ENCODE peak calls at places on chromosomes 12 and 14, in five cellular contexts. O is H1, P is GM12878, Q is K562, U is SK-N-SH. Y is an unnamed sample.

GRCh38 chr12:70590051-70590450 is 47.2 kb downstream of the PTPRB start:
- DNase-seq in O (peak), P (no peak), U (peak), Q (peak), Y (peak)

GRCh38 chr12:100824476-100824875 is 29.9 kb downstream of the ANO4 start:
- DNase-seq in Q (no peak), U (no peak), O (no peak), P (no peak), Y (no peak)

GRCh38 chr12:82803201-82803600 is 116.5 kb downstream of the TMTC2 start:
- DNase-seq in P (no peak), O (no peak), U (no peak), Q (no peak), Y (no peak)

GRCh38 chr14:55846852-55847471 is 267.0 kb downstream of the KTN1 start:
- DNase-seq in Q (no peak), O (no peak), P (no peak), U (no peak), Y (no peak)

GRCh38 chr14:50222061-50222613 is 9.2 kb downstream of the SOS2 start:
- DNase-seq in U (no peak), P (no peak), O (no peak), Q (no peak), Y (no peak)

GRCh38 chr12:75478395-75478794 is 2.2 kb upstream of the GLIPR1 start:
- DNase-seq in P (peak), U (no peak), O (no peak), Q (no peak), Y (no peak)

GRCh38 chr14:20116748-20117147 is 6.2 kb downstream of the OR4K17 start:
- DNase-seq in P (no peak), O (no peak), Q (peak), U (no peak), Y (no peak)

GRCh38 chr12:114025935-114026334 is 59.8 kb upstream of the RBM19 start:
- DNase-seq in Q (no peak), P (no peak), U (no peak), O (no peak), Y (no peak)

GRCh38 chr12:29048787-29049186 is 100.3 kb upstream of the FAR2 start:
- DNase-seq in P (no peak), Q (no peak), O (no peak), U (no peak), Y (no peak)

GRCh38 chr14:28097585-28097984 is 669.0 kb upstream of the FOXG1 start:
- DNase-seq in U (peak), P (no peak), O (no peak), Q (no peak), Y (no peak)

GRCh38 chr12:22562187-22563028 is 18.1 kb upstream of the C2CD5 start:
- DNase-seq in Q (no peak), O (no peak), U (no peak), P (no peak), Y (no peak)

GRCh38 chr14:30283822-30284446 is 275.0 kb upstream of the G2E3 start:
- DNase-seq in Q (peak), O (peak), U (peak), P (no peak), Y (peak)

GRCh38 chr12:11347810-11348209 is 37.6 kb upstream of the PRB4 start:
- DNase-seq in Q (peak), U (peak), P (no peak), O (no peak), Y (no peak)

GRCh38 chr12:47281667-47282171 is 202.0 kb upstream of the AMIGO2 start:
- DNase-seq in U (no peak), O (no peak), P (no peak), Q (peak), Y (no peak)

GRCh38 chr12:80692114-80692513 is 15.3 kb upstream of the MYF6 start:
- DNase-seq in P (no peak), U (no peak), Q (no peak), O (no peak), Y (no peak)

DNA sequence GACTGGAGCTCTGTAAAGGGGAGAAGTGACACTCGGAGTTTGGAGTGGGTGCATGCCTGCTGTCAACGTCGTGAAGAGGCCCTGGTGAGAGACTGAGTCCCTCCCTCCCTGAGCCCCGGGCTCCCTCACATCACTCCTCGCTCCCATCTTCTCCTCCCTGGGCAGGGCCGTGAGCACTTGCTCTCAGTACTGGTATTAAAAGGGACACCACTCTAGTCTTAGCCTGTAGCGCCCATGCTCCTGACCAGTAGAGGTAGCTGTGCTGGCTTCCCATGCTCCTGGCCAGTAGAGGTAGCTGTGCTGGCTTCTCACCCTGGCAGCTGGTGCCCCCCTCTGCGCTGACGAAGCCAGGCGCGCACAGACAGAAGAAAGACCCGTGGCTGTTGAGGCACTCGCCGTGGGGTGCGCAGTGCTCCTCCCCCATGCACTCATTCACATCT is 14.7 kb downstream of the ISCA2 start:
- DNase-seq in O (no peak), P (no peak), Q (no peak), U (peak), Y (peak)
- TF ChIP-seq TAF1 in O (no peak), P (no peak), Q (no peak), U (no peak), Y (no peak)

GRCh38 chr12:105852496-105852895 is 286.3 kb downstream of the NUAK1 start:
- DNase-seq in Q (no peak), P (no peak), U (no peak), O (no peak), Y (no peak)
- TF ChIP-seq YY1 in Q (no peak), P (no peak), U (no peak), O (no peak), Y (no peak)

GRCh38 chr14:105432657-105433056 is 13.0 kb downstream of the MTA1 start:
- DNase-seq in Q (no peak), U (no peak), O (no peak), P (no peak), Y (no peak)

GRCh38 chr14:105431256-105431655 is 11.6 kb downstream of the MTA1 start:
- DNase-seq in P (no peak), U (no peak), O (no peak), Q (no peak), Y (no peak)

GRCh38 chr14:105427893-105428485 is 8.4 kb downstream of the MTA1 start:
- DNase-seq in O (no peak), P (no peak), Q (no peak), U (no peak), Y (no peak)

GRCh38 chr14:105430535-105430934 is 10.9 kb downstream of the MTA1 start:
- DNase-seq in U (no peak), P (no peak), O (no peak), Q (no peak), Y (no peak)

DNA sequence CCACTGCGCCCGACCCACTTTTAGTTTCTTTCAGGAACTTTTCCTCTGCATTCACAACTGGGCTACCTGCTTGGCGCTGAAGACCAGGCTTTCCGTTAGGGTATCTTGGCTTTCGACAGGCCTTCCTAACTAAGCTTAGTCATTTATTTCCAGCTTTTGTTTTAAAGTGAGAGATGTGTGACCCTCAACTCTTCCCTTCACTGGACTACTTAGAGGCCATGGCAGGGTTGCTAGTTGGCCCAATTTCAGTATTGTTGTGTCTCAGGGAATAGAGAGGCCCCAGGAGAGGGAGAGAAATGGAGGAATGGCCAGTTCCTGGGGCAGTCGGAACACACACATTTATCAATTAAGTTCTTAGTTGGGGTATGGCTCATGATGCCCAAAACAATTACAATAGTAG is 10.4 kb downstream of the MTA1 start:
- DNase-seq in U (no peak), P (no peak), Q (no peak), O (no peak), Y (no peak)
- TF ChIP-seq TAF1 in U (no peak), P (no peak), Q (no peak), O (no peak), Y (no peak)

GRCh38 chr14:101716077-101716950 is 45.2 kb upstream of the PPP2R5C start:
- DNase-seq in U (no peak), Q (peak), O (no peak), P (no peak), Y (no peak)
- TF ChIP-seq YY1 in U (no peak), Q (no peak), O (no peak), P (no peak), Y (no peak)

DNA sequence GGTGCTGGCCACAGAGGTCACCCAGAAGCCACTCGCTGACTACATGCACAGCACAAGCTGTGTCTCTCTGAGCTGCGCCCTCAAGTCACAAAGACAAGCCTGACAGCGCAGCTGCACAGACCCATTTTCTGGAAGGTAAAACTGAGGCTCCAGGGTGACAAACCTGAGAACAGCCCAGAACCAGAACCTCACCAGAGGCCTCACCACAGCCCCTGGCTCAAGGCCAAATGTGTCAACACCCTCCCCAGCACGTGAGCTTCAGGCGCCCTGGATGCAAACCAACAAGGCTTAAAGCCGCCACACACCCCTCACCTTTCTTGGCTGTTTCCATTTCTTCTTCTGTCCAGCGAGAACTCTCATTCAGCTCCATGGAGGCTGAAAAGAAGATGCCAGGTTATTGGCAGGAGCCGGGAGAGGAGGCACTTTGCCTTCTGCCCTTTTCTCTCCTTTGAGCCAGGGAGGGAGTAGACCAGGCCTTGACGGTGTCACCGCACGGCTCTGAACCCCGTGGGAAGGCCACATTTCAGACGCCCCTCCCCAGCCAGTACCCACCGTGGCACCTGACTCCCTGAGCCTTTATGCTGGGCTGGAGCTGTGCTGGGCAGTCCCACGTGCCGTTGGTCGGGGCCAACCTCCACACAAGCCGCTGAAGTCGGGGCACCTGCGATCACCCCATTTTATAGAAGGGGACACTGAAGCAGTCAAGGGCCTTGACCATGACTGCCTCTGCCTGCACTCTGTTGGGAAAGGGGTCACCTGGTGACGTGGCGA is 103.1 kb downstream of the RFLNA start:
- DNase-seq in O (no peak), P (no peak), Q (no peak), U (no peak), Y (no peak)
- TF ChIP-seq TAF1 in O (no peak), P (no peak), Q (no peak), U (no peak), Y (no peak)

GRCh38 chr14:31505411-31505810 is 17.6 kb upstream of the GPR33 start:
- DNase-seq in O (no peak), U (no peak), Q (no peak), P (no peak), Y (no peak)
- TF ChIP-seq YY1 in O (no peak), U (no peak), Q (no peak), P (no peak), Y (no peak)

GRCh38 chr14:53437858-53438257 is 284.7 kb upstream of the DDHD1 start:
- DNase-seq in P (no peak), O (no peak), Q (no peak), U (no peak), Y (peak)

GRCh38 chr14:53444677-53445312 is 291.7 kb upstream of the DDHD1 start:
- DNase-seq in U (no peak), O (no peak), P (no peak), Q (no peak), Y (peak)

GRCh38 chr14:53441789-53442188 is 288.7 kb upstream of the DDHD1 start:
- DNase-seq in O (no peak), U (no peak), P (no peak), Q (no peak), Y (peak)
- TF ChIP-seq TAF1 in O (no peak), U (no peak), P (no peak), Q (no peak), Y (no peak)

GRCh38 chr12:16453319-16453718 is 105.9 kb downstream of the MGST1 start:
- DNase-seq in P (no peak), O (no peak), U (no peak), Q (no peak), Y (no peak)
- TF ChIP-seq YY1 in P (no peak), O (no peak), U (no peak), Q (no peak), Y (no peak)

GRCh38 chr12:3075315-3075714 is 1.9 kb upstream of the TSPAN9 start:
- DNase-seq in Q (no peak), P (no peak), U (no peak), O (no peak), Y (no peak)

GRCh38 chr12:3073438-3074255 is 3.5 kb upstream of the TSPAN9 start:
- DNase-seq in P (peak), Q (peak), O (peak), U (peak), Y (peak)

GRCh38 chr12:3069714-3070113 is 7.5 kb upstream of the TSPAN9 start:
- DNase-seq in O (no peak), Q (no peak), P (no peak), U (no peak), Y (no peak)

GRCh38 chr12:3071710-3072109 is 5.5 kb upstream of the TSPAN9 start:
- DNase-seq in U (no peak), P (no peak), Q (no peak), O (no peak), Y (no peak)

DNA sequence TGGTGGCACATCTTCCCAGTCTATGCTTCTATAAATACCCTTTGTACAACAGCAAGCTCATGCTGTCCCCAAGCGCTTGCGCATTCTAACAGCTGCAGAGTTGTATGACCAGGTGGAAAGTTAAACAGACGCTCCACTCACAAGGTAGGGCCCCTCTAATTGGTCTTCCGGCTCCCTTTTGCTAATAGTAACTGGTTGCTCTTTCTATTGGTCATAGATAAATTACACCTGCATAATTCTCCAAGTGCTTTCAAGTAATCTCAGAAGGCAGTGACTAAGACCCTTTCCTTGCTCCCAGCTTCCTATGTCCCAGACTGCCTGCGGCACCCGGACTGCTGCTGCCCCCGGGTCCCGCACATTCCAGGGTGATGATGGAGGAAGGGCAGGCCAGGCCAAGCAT is 6.1 kb upstream of the TSPAN9 start:
- DNase-seq in U (no peak), Q (no peak), O (no peak), P (no peak), Y (peak)
- TF ChIP-seq TAF1 in U (no peak), Q (no peak), O (no peak), P (no peak), Y (no peak)

GRCh38 chr14:47674546-47675238 is 713 bp downstream of the MDGA2 start:
- DNase-seq in Q (no peak), P (no peak), O (peak), U (peak), Y (no peak)
- TF ChIP-seq YY1 in Q (no peak), P (no peak), O (no peak), U (no peak), Y (no peak)